ENCODE peak calls at places on chromosomes 11 and 22, in seven cellular contexts. S is coronary artery, B is islet precursor cell, R is A673, C is NCI-H187, M is HTR-8/SVneo, Z is choroid plexus epithelial cell. D is an unnamed sample.

GRCh38 chr11:35235944-35236666 is 97.1 kb downstream of the CD44 start:
- DNase-seq in C (no peak), M (no peak), Z (no peak), B (no peak), R (no peak), S (no peak), D (no peak)

GRCh38 chr11:76391039-76391438 is 9.9 kb downstream of the GVQW3 start:
- DNase-seq in S (no peak), Z (no peak), B (no peak), R (no peak), M (no peak), C (no peak), D (no peak)

GRCh38 chr22:47355776-47356432 is 593.5 kb downstream of the TBC1D22A start:
- DNase-seq in C (no peak), R (no peak), B (peak), S (no peak), Z (no peak), M (no peak), D (no peak)

GRCh38 chr11:75337195-75337654 is 14.2 kb downstream of the ARRB1 start:
- DNase-seq in Z (no peak), R (peak), M (peak), S (no peak), B (peak), C (no peak), D (no peak)

GRCh38 chr11:61337706-61338268 is 4.8 kb downstream of the TKFC start:
- DNase-seq in B (no peak), C (no peak), R (no peak), S (peak), Z (no peak), M (no peak), D (no peak)

GRCh38 chr11:120612363-120613263 is 101.1 kb downstream of the GRIK4 start:
- DNase-seq in C (no peak), S (no peak), B (peak), M (no peak), R (no peak), Z (peak), D (no peak)

GRCh38 chr11:85765835-85766234 is 45.1 kb downstream of the SYTL2 start:
- DNase-seq in S (no peak), B (no peak), R (no peak), M (no peak), Z (no peak), C (no peak), D (no peak)

GRCh38 chr11:50298182-50298988 is 265.7 kb downstream of the OR4C45 start:
- DNase-seq in S (no peak), R (no peak), Z (no peak), B (no peak), C (no peak), M (no peak), D (no peak)

GRCh38 chr11:68828155-68828931 is 13.4 kb downstream of the CPT1A start:
- DNase-seq in C (no peak), S (no peak), B (no peak), Z (no peak), R (no peak), M (no peak), D (peak)

GRCh38 chr22:30249049-30250038 is 2.8 kb upstream of the LIF start:
- DNase-seq in Z (no peak), B (no peak), R (no peak), S (no peak), M (no peak), C (no peak), D (no peak)

GRCh38 chr11:1889527-1889930 is 2.2 kb downstream of the PRR33 start:
- DNase-seq in M (no peak), C (no peak), Z (no peak), B (no peak), R (no peak), S (no peak), D (no peak)

GRCh38 chr11:1660025-1660867 is 30.7 kb downstream of the KRTAP5-5 start:
- DNase-seq in R (no peak), M (no peak), Z (no peak), B (no peak), S (peak), C (no peak), D (no peak)

GRCh38 chr22:22241554-22241898 is 3.1 kb upstream of the VPREB1 start:
- DNase-seq in Z (no peak), B (peak), M (no peak), R (no peak), S (no peak), C (no peak), D (no peak)

GRCh38 chr11:14455648-14456430 is 43.8 kb downstream of the COPB1 start:
- DNase-seq in Z (peak), S (no peak), B (no peak), C (no peak), M (no peak), R (no peak), D (no peak)

GRCh38 chr22:48919187-48919590 is 908.5 kb downstream of the BRD1 start:
- DNase-seq in B (no peak), Z (no peak), C (no peak), R (no peak), M (no peak), S (no peak), D (no peak)

GRCh38 chr22:50192825-50193204 is 7.1 kb downstream of the TRABD start:
- DNase-seq in R (no peak), Z (no peak), S (no peak), B (no peak), C (no peak), M (no peak), D (peak)

GRCh38 chr11:57476223-57476882 is 16.0 kb downstream of the RTN4RL2 start:
- DNase-seq in R (no peak), M (no peak), Z (no peak), S (no peak), C (no peak), B (peak), D (peak)

GRCh38 chr11:63510360-63511130 is 4.7 kb downstream of the LGALS12 start:
- DNase-seq in C (no peak), B (peak), Z (peak), S (no peak), M (no peak), R (no peak), D (no peak)

GRCh38 chr22:35258144-35258988 is 1.1 kb downstream of the HMGXB4 start:
- DNase-seq in B (peak), M (peak), S (no peak), Z (peak), C (no peak), R (peak), D (no peak)

GRCh38 chr22:30028731-30029130 is 51.5 kb upstream of the HORMAD2 start:
- DNase-seq in R (no peak), B (no peak), M (no peak), C (no peak), Z (no peak), S (no peak), D (no peak)

GRCh38 chr11:64607381-64608259 is 16.6 kb downstream of the SLC22A12 start:
- DNase-seq in M (no peak), Z (peak), S (no peak), B (no peak), C (no peak), R (peak), D (no peak)

GRCh38 chr11:94786264-94787126 is 18.3 kb downstream of the AMOTL1 start:
- DNase-seq in B (no peak), C (no peak), Z (peak), R (peak), S (no peak), M (no peak), D (no peak)

D was measured in naive B cell.